ENCODE peak calls at places on chromosomes 4 and X, in seven cellular contexts. Q is transverse colon; I is CD4-positive, alpha-beta T cell; P is GM12878; Z is GM13977; A is A549; V is suprapubic skin. X is an unnamed sample.

GRCh38 chr4:43690121-43690520 is 758.5 kb downstream of the KCTD8 start:
- DNase-seq in A (no peak), P (no peak), Z (no peak), Q (no peak), I (no peak), V (no peak), X (no peak)

GRCh38 chr4:126799471-126799870 is 833.3 kb upstream of the INTU start:
- DNase-seq in I (no peak), Z (no peak), A (no peak), Q (no peak), P (no peak), V (no peak), X (no peak)

GRCh38 chr4:37802068-37802666 is 24.3 kb upstream of the PGM2 start:
- DNase-seq in V (no peak), Z (no peak), A (peak), I (no peak), P (no peak), Q (peak), X (no peak)

GRCh38 chr4:152634110-152634760 is 45.6 kb downstream of the TMEM154 start:
- DNase-seq in P (no peak), V (no peak), Q (no peak), Z (no peak), A (no peak), I (no peak), X (no peak)

GRCh38 chrX:67543818-67544217 is at the start of gene AR:
- DNase-seq in V (peak), Q (peak), P (no peak), Z (no peak), A (peak), I (no peak), X (no peak)

GRCh38 chr4:112895785-112896184 is 153.7 kb upstream of the ANK2 start:
- DNase-seq in I (no peak), Q (no peak), V (no peak), A (no peak), P (peak), Z (no peak), X (no peak)

GRCh38 chr4:47271296-47271695 is 192.2 kb downstream of the COMMD8 start:
- DNase-seq in I (no peak), P (no peak), Q (no peak), A (no peak), V (no peak), Z (no peak), X (no peak)

GRCh38 chr4:89829470-89830138 is 7.4 kb downstream of the SNCA start:
- DNase-seq in A (no peak), P (peak), Z (peak), I (no peak), Q (peak), V (no peak), X (peak)

GRCh38 chrX:152915541-152916241 is 17.8 kb downstream of the ZNF185 start:
- DNase-seq in I (no peak), V (no peak), A (peak), Z (peak), P (no peak), Q (no peak), X (peak)

GRCh38 chrX:25014366-25014838 is 1.4 kb downstream of the ARX start:
- DNase-seq in P (no peak), I (no peak), Z (no peak), Q (no peak), V (no peak), A (no peak), X (no peak)

GRCh38 chr4:87843936-87844335 is 11.2 kb downstream of the MEPE start:
- DNase-seq in V (no peak), Z (no peak), A (no peak), Q (no peak), P (no peak), I (no peak), X (no peak)

GRCh38 chrX:15493118-15494082 is at the start of gene PIR:
- DNase-seq in Z (peak), I (peak), A (peak), V (peak), Q (peak), P (peak), X (peak)

GRCh38 chr4:142913461-142914030 is 67.4 kb upstream of the INPP4B start:
- DNase-seq in P (no peak), Q (no peak), A (no peak), V (no peak), Z (no peak), I (no peak), X (no peak)

GRCh38 chr4:61740950-61741638 is 541.0 kb downstream of the ADGRL3 start:
- DNase-seq in P (no peak), Q (no peak), V (no peak), A (no peak), Z (no peak), I (no peak), X (no peak)

GRCh38 chr4:2302387-2303119 is 40.6 kb upstream of the MXD4 start:
- DNase-seq in Z (no peak), Q (no peak), P (no peak), A (no peak), I (no peak), V (no peak), X (no peak)

GRCh38 chrX:111505783-111506182 is 5.7 kb upstream of the SERTM2 start:
- DNase-seq in Z (no peak), A (no peak), I (no peak), P (no peak), Q (no peak), V (no peak), X (no peak)

GRCh38 chr4:117965608-117966007 is 68.7 kb upstream of the NDST3 start:
- DNase-seq in A (no peak), I (no peak), Q (no peak), V (no peak), P (no peak), Z (no peak), X (no peak)

GRCh38 chr4:14749910-14750309 is 252.4 kb upstream of the CPEB2 start:
- DNase-seq in I (no peak), A (no peak), V (no peak), Z (peak), Q (peak), P (no peak), X (peak)

GRCh38 chr4:53019485-53020382 is 157.6 kb downstream of the RASL11B start:
- DNase-seq in A (peak), V (no peak), Q (no peak), Z (no peak), I (no peak), P (no peak), X (no peak)

GRCh38 chr4:83431200-83431599 is 24.4 kb downstream of the HELQ start:
- DNase-seq in V (no peak), Q (no peak), I (no peak), Z (no peak), P (no peak), A (no peak), X (no peak)
- TF ChIP-seq CTCF in V (no peak), Q (no peak), I (no peak), Z (no peak), P (no peak), A (no peak), X (no peak)

GRCh38 chr4:890036-890695 is 42.0 kb downstream of the GAK start:
- DNase-seq in A (no peak), Q (no peak), P (no peak), Z (no peak), I (no peak), V (no peak), X (no peak)

GRCh38 chr4:892780-893179 is 39.3 kb downstream of the GAK start:
- DNase-seq in Z (no peak), I (no peak), P (no peak), Q (no peak), A (no peak), V (no peak), X (no peak)

GRCh38 chr4:893276-893994 is 38.7 kb downstream of the GAK start:
- DNase-seq in V (no peak), Q (no peak), Z (no peak), I (no peak), A (no peak), P (no peak), X (no peak)

GRCh38 chr4:889516-889915 is 42.6 kb downstream of the GAK start:
- DNase-seq in Q (no peak), A (no peak), V (no peak), I (no peak), P (no peak), Z (no peak), X (no peak)

DNA sequence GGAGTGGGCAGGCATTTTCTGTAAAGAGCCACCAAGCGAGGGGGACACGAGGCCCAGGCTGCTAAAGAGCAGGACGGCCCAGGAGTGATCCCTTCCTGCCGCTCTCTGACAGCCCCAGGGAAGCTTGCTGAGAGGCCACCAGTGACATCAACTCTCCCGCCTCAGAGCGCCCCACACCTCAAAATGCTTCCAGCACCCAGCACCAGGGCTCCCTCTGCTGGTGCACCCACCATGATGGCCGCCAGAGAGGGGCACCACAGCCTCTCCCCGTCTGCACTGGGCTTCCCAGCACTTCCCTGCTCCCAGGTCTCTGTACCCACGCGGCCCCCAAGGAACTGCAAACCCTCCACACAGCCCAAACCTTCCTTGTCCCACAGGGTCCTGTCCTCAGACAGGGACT is 40.4 kb downstream of the GAK start:
- DNase-seq in I (no peak), Z (no peak), P (no peak), A (peak), Q (no peak), V (no peak), X (peak)
- TF ChIP-seq CTCF in I (no peak), Z (peak), P (peak), A (peak), Q (no peak), V (no peak), X (no peak)

DNA sequence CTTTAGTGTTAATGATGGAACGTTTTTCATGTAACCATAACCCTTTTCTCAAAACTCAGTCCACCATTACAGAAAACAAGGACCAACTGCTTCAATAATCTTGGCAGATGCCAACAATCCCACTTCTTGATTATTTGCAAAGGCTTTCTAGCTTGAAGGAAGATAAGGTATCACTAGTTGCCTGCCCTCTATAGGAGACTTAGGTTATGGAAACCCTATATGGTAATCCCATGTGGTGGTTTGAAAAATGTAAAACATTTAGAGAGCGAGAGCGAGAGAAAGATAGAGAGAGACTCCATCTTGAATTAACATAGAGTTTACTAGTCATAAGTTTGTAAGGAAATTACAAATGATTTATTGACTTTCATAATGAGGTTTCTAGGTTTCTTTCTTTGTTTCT is 1627.5 kb upstream of the TENM3 start:
- DNase-seq in Z (no peak), I (no peak), Q (no peak), V (no peak), A (no peak), P (no peak), X (no peak)
- TF ChIP-seq CTCF in Z (no peak), I (no peak), Q (no peak), V (no peak), A (no peak), P (no peak), X (no peak)

GRCh38 chr4:140152015-140152703 is 1.8 kb downstream of the MAML3 start:
- DNase-seq in V (peak), P (no peak), Q (peak), A (peak), Z (peak), I (peak), X (peak)
- TF ChIP-seq CTCF in V (peak), P (no peak), Q (peak), A (no peak), Z (no peak), I (no peak), X (no peak)

GRCh38 chr4:172751550-172751949 is 417.1 kb upstream of the GALNT7 start:
- DNase-seq in I (no peak), Z (no peak), P (no peak), V (no peak), A (no peak), Q (no peak), X (no peak)

GRCh38 chr4:172750910-172751309 is 417.7 kb upstream of the GALNT7 start:
- DNase-seq in P (peak), Q (no peak), Z (peak), V (no peak), I (no peak), A (no peak), X (no peak)
- TF ChIP-seq CTCF in P (no peak), Q (no peak), Z (no peak), V (no peak), I (no peak), A (no peak), X (no peak)

GRCh38 chrX:103503853-103504207 is 15.5 kb downstream of the RAB40A start:
- DNase-seq in Q (no peak), Z (no peak), P (no peak), A (no peak), V (no peak), I (no peak), X (no peak)

GRCh38 chrX:103498786-103499185 is 20.5 kb downstream of the RAB40A start:
- DNase-seq in Z (no peak), I (no peak), Q (no peak), A (no peak), P (no peak), V (no peak), X (peak)

DNA sequence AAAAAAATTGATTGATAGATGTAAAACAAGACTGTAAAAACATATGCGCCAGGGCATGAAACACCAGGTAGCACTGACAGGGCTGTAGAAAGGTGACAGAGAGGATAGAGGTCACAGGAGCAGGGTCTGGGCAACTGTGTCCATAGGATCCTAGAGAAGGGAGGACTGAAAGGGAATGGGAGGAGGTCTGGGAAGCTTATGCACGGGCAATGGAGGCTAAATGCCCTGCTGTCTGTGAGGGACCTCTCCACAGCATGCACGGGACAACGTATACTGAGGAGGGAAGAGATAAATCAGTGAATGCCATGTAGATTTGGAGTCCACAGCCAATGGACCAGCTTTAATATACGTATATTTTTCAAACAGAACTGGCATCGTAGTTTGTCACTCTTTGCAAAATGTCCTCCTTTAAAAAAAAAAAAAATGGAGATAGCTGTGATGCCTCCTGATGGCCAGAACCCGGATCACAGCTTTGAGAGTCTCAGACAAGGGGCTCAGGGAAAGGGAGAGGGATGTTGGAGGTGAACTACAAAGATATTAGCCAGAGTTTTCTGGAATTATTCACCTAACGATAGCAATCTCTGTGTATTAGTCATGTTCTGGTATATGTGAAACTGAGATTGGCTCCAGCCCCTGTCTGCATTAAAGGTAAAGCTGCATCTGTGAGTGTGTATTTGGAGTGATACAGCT is 16.0 kb downstream of the RAB40A start:
- DNase-seq in Z (no peak), P (no peak), V (no peak), A (no peak), Q (no peak), I (no peak), X (no peak)
- TF ChIP-seq CTCF in Z (no peak), P (no peak), V (no peak), A (no peak), Q (no peak), I (no peak), X (no peak)

X was measured in activated CD8-positive, alpha-beta T cell treated with anti-CD3 and anti-CD28 coated beads for 36 hours.